ENCODE peak calls at places on chromosomes 11 and 22, in eight cellular contexts. One of them, this sample, is unnamed.

GRCh38 chr11:5605849-5606248 is 9.4 kb downstream of the TRIM6 start:
- DNase-seq in tibial artery: no peak
- DNase-seq in HFF-Myc: no peak
- DNase-seq in psoas muscle: no peak
- DNase-seq in WERI-Rb-1: no peak
- DNase-seq in heart left ventricle: no peak
- DNase-seq in mammary epithelial cell: peak; percentile 85
- DNase-seq in H1: no peak
- DNase-seq in this sample: no peak

GRCh38 chr11:70650075-70650909 is 252.0 kb downstream of the CTTN start:
- DNase-seq in mammary epithelial cell: peak; percentile 57
- DNase-seq in tibial artery: peak; percentile 61
- DNase-seq in HFF-Myc: peak; percentile 17
- DNase-seq in psoas muscle: no peak
- DNase-seq in H1: peak; percentile 90
- DNase-seq in heart left ventricle: peak; percentile 67
- DNase-seq in WERI-Rb-1: no peak
- DNase-seq in this sample: no peak

GRCh38 chr11:65586676-65587075 is 8.9 kb downstream of the KCNK7 start:
- DNase-seq in psoas muscle: peak; percentile 77
- DNase-seq in heart left ventricle: no peak
- DNase-seq in mammary epithelial cell: no peak
- DNase-seq in H1: no peak
- DNase-seq in WERI-Rb-1: peak; percentile 81
- DNase-seq in tibial artery: no peak
- DNase-seq in HFF-Myc: peak; percentile 56
- DNase-seq in this sample: no peak

GRCh38 chr11:35192347-35192746 is 53.4 kb downstream of the CD44 start:
- DNase-seq in mammary epithelial cell: no peak
- DNase-seq in heart left ventricle: peak; percentile 56
- DNase-seq in tibial artery: peak; percentile 76
- DNase-seq in WERI-Rb-1: no peak
- DNase-seq in H1: no peak
- DNase-seq in psoas muscle: peak; percentile 50
- DNase-seq in HFF-Myc: no peak
- DNase-seq in this sample: no peak

GRCh38 chr11:116059909-116060308 is 555.7 kb upstream of the CADM1 start:
- DNase-seq in heart left ventricle: no peak
- DNase-seq in psoas muscle: no peak
- DNase-seq in mammary epithelial cell: no peak
- DNase-seq in WERI-Rb-1: peak; percentile 28
- DNase-seq in tibial artery: no peak
- DNase-seq in H1: no peak
- DNase-seq in HFF-Myc: no peak
- DNase-seq in this sample: no peak

GRCh38 chr11:47269829-47270305 is at the start of gene MADD:
- DNase-seq in HFF-Myc: no peak
- DNase-seq in tibial artery: peak; percentile 92
- DNase-seq in H1: no peak
- DNase-seq in WERI-Rb-1: peak; percentile 89
- DNase-seq in mammary epithelial cell: peak; percentile 71
- DNase-seq in psoas muscle: peak; percentile 95
- DNase-seq in heart left ventricle: peak; percentile 90
- DNase-seq in this sample: no peak

GRCh38 chr11:66851698-66852465 is 5.0 kb upstream of the LRFN4 start:
- DNase-seq in H1: peak; percentile 80
- DNase-seq in psoas muscle: peak; percentile 39
- DNase-seq in HFF-Myc: no peak
- DNase-seq in tibial artery: peak; percentile 51
- DNase-seq in mammary epithelial cell: no peak
- DNase-seq in heart left ventricle: no peak
- DNase-seq in WERI-Rb-1: peak; percentile 56
- DNase-seq in this sample: no peak

GRCh38 chr22:40345271-40345670 is 1.0 kb upstream of the ADSL start:
- DNase-seq in HFF-Myc: no peak
- DNase-seq in mammary epithelial cell: peak; percentile 40
- DNase-seq in heart left ventricle: no peak
- DNase-seq in tibial artery: no peak
- DNase-seq in psoas muscle: peak; percentile 63
- DNase-seq in WERI-Rb-1: no peak
- DNase-seq in H1: no peak
- DNase-seq in this sample: no peak

GRCh38 chr11:76265771-76266241 is 59.5 kb upstream of the WNT11 start:
- DNase-seq in mammary epithelial cell: no peak
- DNase-seq in heart left ventricle: no peak
- DNase-seq in H1: no peak
- DNase-seq in WERI-Rb-1: no peak
- DNase-seq in tibial artery: peak; percentile 81
- DNase-seq in psoas muscle: peak; percentile 81
- DNase-seq in HFF-Myc: no peak
- DNase-seq in this sample: no peak

GRCh38 chr11:27285761-27286160 is 77.3 kb downstream of the CCDC34 start:
- DNase-seq in HFF-Myc: no peak
- DNase-seq in heart left ventricle: no peak
- DNase-seq in H1: no peak
- DNase-seq in mammary epithelial cell: no peak
- DNase-seq in WERI-Rb-1: no peak
- DNase-seq in psoas muscle: no peak
- DNase-seq in tibial artery: no peak
- DNase-seq in this sample: no peak

GRCh38 chr22:19291218-19291579 is 320 bp downstream of the CLTCL1 start:
- DNase-seq in tibial artery: peak; percentile 72
- DNase-seq in psoas muscle: peak; percentile 75
- DNase-seq in H1: peak; percentile 66
- DNase-seq in HFF-Myc: no peak
- DNase-seq in mammary epithelial cell: peak; percentile 14
- DNase-seq in heart left ventricle: peak; percentile 49
- DNase-seq in WERI-Rb-1: peak; percentile 42
- DNase-seq in this sample: no peak

GRCh38 chr11:45100338-45100737 is 46.1 kb upstream of the PRDM11 start:
- DNase-seq in mammary epithelial cell: peak; percentile 23
- DNase-seq in psoas muscle: no peak
- DNase-seq in HFF-Myc: no peak
- DNase-seq in tibial artery: no peak
- DNase-seq in heart left ventricle: peak; percentile 14
- DNase-seq in WERI-Rb-1: no peak
- DNase-seq in H1: peak; percentile 48
- DNase-seq in this sample: no peak

GRCh38 chr11:1701041-1701807 is 4.2 kb downstream of the KRTAP5-6 start:
- DNase-seq in psoas muscle: no peak
- DNase-seq in mammary epithelial cell: no peak
- DNase-seq in HFF-Myc: no peak
- DNase-seq in heart left ventricle: no peak
- DNase-seq in tibial artery: no peak
- DNase-seq in H1: no peak
- DNase-seq in WERI-Rb-1: no peak
- DNase-seq in this sample: no peak

GRCh38 chr11:112165049-112165448 is 1.2 kb upstream of the IL18 start:
- DNase-seq in tibial artery: no peak
- DNase-seq in WERI-Rb-1: no peak
- DNase-seq in H1: no peak
- DNase-seq in psoas muscle: no peak
- DNase-seq in heart left ventricle: no peak
- DNase-seq in mammary epithelial cell: no peak
- DNase-seq in HFF-Myc: no peak
- DNase-seq in this sample: no peak

GRCh38 chr11:79242616-79243015 is 198.2 kb downstream of the TENM4 start:
- DNase-seq in WERI-Rb-1: no peak
- DNase-seq in tibial artery: no peak
- DNase-seq in mammary epithelial cell: no peak
- DNase-seq in heart left ventricle: no peak
- DNase-seq in H1: no peak
- DNase-seq in psoas muscle: no peak
- DNase-seq in HFF-Myc: no peak
- DNase-seq in this sample: no peak

GRCh38 chr22:17086301-17086700 is 1.5 kb downstream of the IL17RA start:
- DNase-seq in tibial artery: peak; percentile 51
- DNase-seq in WERI-Rb-1: no peak
- DNase-seq in HFF-Myc: no peak
- DNase-seq in H1: no peak
- DNase-seq in heart left ventricle: peak; percentile 3
- DNase-seq in mammary epithelial cell: no peak
- DNase-seq in psoas muscle: no peak
- DNase-seq in this sample: no peak

GRCh38 chr22:33715626-33716025 is 204.7 kb downstream of the LARGE1 start:
- DNase-seq in HFF-Myc: no peak
- DNase-seq in tibial artery: no peak
- DNase-seq in H1: no peak
- DNase-seq in WERI-Rb-1: no peak
- DNase-seq in heart left ventricle: no peak
- DNase-seq in psoas muscle: no peak
- DNase-seq in mammary epithelial cell: no peak
- DNase-seq in this sample: no peak

GRCh38 chr11:85661972-85662664 is 2.8 kb downstream of the CREBZF start:
- DNase-seq in HFF-Myc: no peak
- DNase-seq in psoas muscle: no peak
- DNase-seq in mammary epithelial cell: no peak
- DNase-seq in heart left ventricle: no peak
- DNase-seq in tibial artery: no peak
- DNase-seq in WERI-Rb-1: no peak
- DNase-seq in H1: no peak
- DNase-seq in this sample: no peak

GRCh38 chr11:60858236-60858635 is 2.5 kb upstream of the PTGDR2 start:
- DNase-seq in heart left ventricle: no peak
- DNase-seq in HFF-Myc: no peak
- DNase-seq in mammary epithelial cell: no peak
- DNase-seq in psoas muscle: peak; percentile 33
- DNase-seq in WERI-Rb-1: no peak
- DNase-seq in tibial artery: no peak
- DNase-seq in H1: no peak
- DNase-seq in this sample: no peak

DNA sequence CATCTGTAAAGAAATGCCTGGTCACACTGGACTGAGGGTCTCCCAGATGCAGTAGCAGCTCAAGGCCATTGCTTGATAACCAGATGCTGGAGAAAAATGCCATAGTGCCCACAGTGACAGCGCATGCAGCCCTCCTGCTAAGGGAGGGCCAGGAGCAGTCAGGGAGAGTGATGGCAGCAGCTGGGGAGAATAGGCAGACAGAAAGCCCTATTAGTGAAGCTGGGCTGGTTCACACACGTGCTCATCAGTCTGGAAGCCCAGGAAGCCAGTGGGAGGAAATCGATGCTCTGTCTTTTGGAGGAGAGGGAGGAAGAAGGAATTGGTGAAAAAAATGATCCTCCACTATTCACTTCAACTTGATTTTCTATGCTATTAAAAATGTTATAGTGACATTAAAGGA is 82.9 kb downstream of the OSBP2 start:
- DNase-seq in H1: no peak
- DNase-seq in tibial artery: no peak
- DNase-seq in heart left ventricle: no peak
- DNase-seq in WERI-Rb-1: no peak
- DNase-seq in HFF-Myc: no peak
- DNase-seq in psoas muscle: no peak
- DNase-seq in mammary epithelial cell: no peak
- DNase-seq in this sample: no peak
- TF ChIP-seq CTCF in H1: no peak
- TF ChIP-seq CTCF in tibial artery: no peak
- TF ChIP-seq CTCF in heart left ventricle: no peak
- TF ChIP-seq CTCF in WERI-Rb-1: no peak
- TF ChIP-seq CTCF in HFF-Myc: no peak
- TF ChIP-seq CTCF in psoas muscle: no peak
- TF ChIP-seq CTCF in mammary epithelial cell: no peak
- TF ChIP-seq CTCF in this sample: no peak

GRCh38 chr22:44894321-44894720 is 115.5 kb downstream of the PHF21B start:
- DNase-seq in HFF-Myc: no peak
- DNase-seq in heart left ventricle: no peak
- DNase-seq in tibial artery: no peak
- DNase-seq in WERI-Rb-1: peak; percentile 67
- DNase-seq in H1: no peak
- DNase-seq in mammary epithelial cell: no peak
- DNase-seq in psoas muscle: no peak
- DNase-seq in this sample: no peak
- H3K4me3 ChIP-seq in HFF-Myc: no peak overlapping the region
- H3K4me3 ChIP-seq in heart left ventricle: no peak overlapping the region
- H3K4me3 ChIP-seq in tibial artery: no peak overlapping the region
- H3K4me3 ChIP-seq in WERI-Rb-1: no peak overlapping the region
- H3K4me3 ChIP-seq in H1: no peak overlapping the region
- H3K4me3 ChIP-seq in mammary epithelial cell: no peak overlapping the region
- H3K4me3 ChIP-seq in psoas muscle: no peak overlapping the region
- H3K4me3 ChIP-seq in this sample: no peak overlapping the region

DNA sequence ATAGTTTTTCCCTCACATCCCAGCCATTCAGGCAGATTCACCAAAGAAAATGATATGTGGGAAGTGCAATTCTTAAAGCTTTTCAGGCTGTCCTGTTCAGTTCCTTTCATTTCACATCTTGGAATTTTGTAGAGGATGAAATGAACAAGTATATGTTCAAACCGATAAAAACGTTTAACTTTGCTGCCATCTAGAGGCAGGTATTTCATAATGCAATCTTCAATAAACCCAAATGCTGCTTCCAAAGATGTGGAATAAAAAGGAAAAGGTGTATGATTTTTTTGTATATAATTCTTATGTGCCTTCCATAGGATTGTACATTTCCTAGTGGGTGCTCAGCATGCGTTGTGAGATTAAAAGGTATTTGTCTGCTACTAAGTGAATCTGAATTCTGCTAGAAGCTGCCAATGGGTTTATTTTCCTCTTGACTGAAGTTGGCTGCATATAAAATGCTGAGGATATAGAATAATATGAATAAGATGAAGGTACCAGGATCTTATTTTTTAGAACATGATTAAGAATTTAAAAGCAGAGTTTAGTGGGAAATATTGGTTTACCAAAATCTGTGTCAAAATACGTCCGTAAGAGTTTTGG is 199.3 kb downstream of the PGR start:
- DNase-seq in heart left ventricle: no peak
- DNase-seq in tibial artery: no peak
- DNase-seq in HFF-Myc: peak; percentile 55
- DNase-seq in psoas muscle: no peak
- DNase-seq in mammary epithelial cell: peak; percentile 50
- DNase-seq in WERI-Rb-1: no peak
- DNase-seq in H1: no peak
- DNase-seq in this sample: no peak
- TF ChIP-seq CTCF in heart left ventricle: peak; percentile 49
- TF ChIP-seq CTCF in tibial artery: peak; percentile 66
- TF ChIP-seq CTCF in HFF-Myc: peak; percentile 22
- TF ChIP-seq CTCF in psoas muscle: peak; percentile 71
- TF ChIP-seq CTCF in mammary epithelial cell: peak; percentile 61
- TF ChIP-seq CTCF in WERI-Rb-1: peak; percentile 27
- TF ChIP-seq CTCF in H1: no peak
- TF ChIP-seq CTCF in this sample: peak; percentile 63

DNA sequence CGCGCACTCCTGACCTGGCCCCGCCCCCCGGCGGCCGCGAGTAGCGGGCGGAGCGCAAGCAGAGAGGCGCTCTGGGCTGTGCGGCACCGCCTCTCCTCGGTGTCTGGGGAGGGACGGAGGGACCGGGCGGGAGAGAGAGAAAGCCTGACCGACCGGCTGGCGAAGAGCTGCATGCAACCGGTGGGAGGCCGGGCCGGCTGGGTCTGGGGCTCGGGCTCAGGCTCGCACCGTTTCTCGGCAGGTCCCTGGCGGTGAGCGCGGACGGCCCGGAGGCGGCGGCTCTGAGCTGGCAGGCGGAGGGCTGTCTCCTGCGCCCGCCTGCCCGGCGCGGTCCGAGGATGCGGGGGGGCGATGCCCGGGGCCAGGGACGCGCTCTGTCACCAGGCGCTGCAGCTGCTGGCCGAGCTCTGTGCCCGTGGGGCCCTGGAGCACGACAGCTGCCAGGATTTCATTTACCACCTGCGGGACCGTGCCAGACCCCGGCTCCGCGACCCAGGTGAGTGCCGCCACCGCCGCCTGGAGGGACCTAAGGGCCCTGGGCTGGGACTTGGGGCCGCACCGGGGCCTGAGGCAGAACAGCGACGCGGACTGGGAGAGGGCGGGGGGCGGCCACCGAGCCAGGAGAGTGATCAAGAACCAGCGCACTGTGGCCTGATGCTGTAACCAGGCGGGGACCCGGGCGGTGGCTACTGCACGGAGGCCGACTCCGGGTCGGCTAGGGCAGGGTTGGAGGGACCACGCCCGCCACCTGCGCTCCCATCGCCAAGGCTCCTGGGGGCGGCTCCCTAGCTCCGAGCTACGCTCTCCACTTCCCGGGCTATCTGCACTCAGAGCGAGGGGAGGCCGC is at the start of gene SYT9:
- DNase-seq in tibial artery: peak; percentile 62
- DNase-seq in H1: peak; percentile 90
- DNase-seq in HFF-Myc: no peak
- DNase-seq in mammary epithelial cell: peak; percentile 43
- DNase-seq in psoas muscle: peak; percentile 63
- DNase-seq in heart left ventricle: peak; percentile 24
- DNase-seq in WERI-Rb-1: peak; percentile 53
- DNase-seq in this sample: no peak
- H3K4me3 ChIP-seq in tibial artery: peak within 1 kb of the TSS; percentile 57
- H3K4me3 ChIP-seq in H1: peak within 1 kb of the TSS; percentile 68
- H3K4me3 ChIP-seq in HFF-Myc: peak within 1 kb of the TSS; percentile 23
- H3K4me3 ChIP-seq in mammary epithelial cell: peak within 1 kb of the TSS; percentile 50
- H3K4me3 ChIP-seq in psoas muscle: peak within 1 kb of the TSS; percentile 75
- H3K4me3 ChIP-seq in heart left ventricle: peak within 1 kb of the TSS; percentile 14
- H3K4me3 ChIP-seq in WERI-Rb-1: peak within 1 kb of the TSS; percentile 33
- H3K4me3 ChIP-seq in this sample: peak within 1 kb of the TSS; percentile 53